ENCODE peak calls at places on chromosomes 6 and 20, in five cellular contexts. W, K, C, O and N are unnamed samples.

GRCh38 chr6:53441035-53441493 is 92.3 kb upstream of the ELOVL5 start:
- DNase-seq in O (no peak), C (no peak), K (no peak), W (no peak), N (no peak)

GRCh38 chr6:18221288-18221615 is 43.1 kb downstream of the DEK start:
- DNase-seq in W (no peak), O (no peak), K (no peak), C (no peak), N (no peak)

GRCh38 chr20:7856756-7857155 is 83.5 kb downstream of the HAO1 start:
- DNase-seq in O (no peak), C (no peak), K (peak; percentile 96), W (peak; percentile 67), N (no peak)

GRCh38 chr6:31356216-31356945 is 598 bp downstream of the HLA-B start:
- DNase-seq in K (no peak), W (peak; percentile 12), O (peak; percentile 76), C (no peak), N (no peak)

GRCh38 chr6:22141271-22141745 is 155.5 kb downstream of the PRL start:
- DNase-seq in K (peak; percentile 30), O (no peak), C (no peak), W (peak; percentile 52), N (no peak)

GRCh38 chr20:36368400-36368799 is 62.3 kb downstream of the DLGAP4 start:
- DNase-seq in O (no peak), C (no peak), W (no peak), K (no peak), N (no peak)

GRCh38 chr6:4396032-4396431 is 260.7 kb upstream of the ECI2 start:
- DNase-seq in W (no peak), O (no peak), K (no peak), C (no peak), N (no peak)

GRCh38 chr20:48153523-48153922 is 368.2 kb upstream of the SULF2 start:
- DNase-seq in K (no peak), W (no peak), C (no peak), O (no peak), N (no peak)

GRCh38 chr6:155045561-155046404 is 50.7 kb downstream of the TIAM2 start:
- DNase-seq in C (no peak), W (no peak), O (no peak), K (no peak), N (no peak)

GRCh38 chr6:4135665-4136353 is 434 bp upstream of the ECI2 start:
- DNase-seq in O (peak; percentile 97), K (peak; percentile 79), C (peak; percentile 67), W (peak; percentile 89), N (peak; percentile 98)

GRCh38 chr6:135586844-135587243 is 89.3 kb upstream of the AHI1 start:
- DNase-seq in W (peak; percentile 41), O (no peak), K (peak; percentile 66), C (no peak), N (no peak)

GRCh38 chr20:50464026-50464724 is 46.0 kb upstream of the PTPN1 start:
- DNase-seq in W (peak; percentile 61), K (peak; percentile 71), C (no peak), O (peak; percentile 62), N (peak; percentile 85)

GRCh38 chr6:16140607-16141006 is 11.7 kb downstream of the MYLIP start:
- DNase-seq in O (no peak), K (no peak), W (no peak), C (no peak), N (no peak)

GRCh38 chr6:31721351-31722020 is at the start of gene LY6G6C:
- DNase-seq in O (no peak), W (no peak), C (no peak), K (no peak), N (no peak)

GRCh38 chr6:47241742-47242482 is 67.8 kb downstream of the TNFRSF21 start:
- DNase-seq in O (no peak), C (no peak), W (peak; percentile 4), K (no peak), N (no peak)

GRCh38 chr6:38634518-38634917 is 5.2 kb downstream of the BTBD9 start:
- DNase-seq in W (no peak), K (peak; percentile 6), O (no peak), C (no peak), N (no peak)

GRCh38 chr6:34015576-34015975 is 130.3 kb downstream of the GRM4 start:
- DNase-seq in O (no peak), K (no peak), W (no peak), C (no peak), N (no peak)

GRCh38 chr6:118992186-118992795 is 57.3 kb upstream of the MCM9 start:
- DNase-seq in K (no peak), W (no peak), C (no peak), O (no peak), N (no peak)

GRCh38 chr6:51953246-51953645 is 134.2 kb downstream of the PKHD1 start:
- DNase-seq in K (no peak), O (no peak), W (no peak), C (no peak), N (no peak)

GRCh38 chr20:4800676-4801449 is 79.2 kb downstream of the PRND start:
- DNase-seq in O (no peak), W (no peak), K (no peak), C (no peak), N (no peak)

GRCh38 chr6:5036309-5036708 is 32.5 kb upstream of the RPP40 start:
- DNase-seq in C (no peak), K (peak; percentile 73), W (peak; percentile 59), O (peak; percentile 52), N (no peak)

GRCh38 chr6:52310932-52311331 is 26.4 kb upstream of the MCM3 start:
- DNase-seq in K (no peak), W (no peak), C (no peak), O (no peak), N (no peak)

GRCh38 chr6:17405944-17406245 is 12.5 kb downstream of the CAP2 start:
- DNase-seq in K (no peak), O (peak; percentile 49), W (no peak), C (no peak), N (no peak)

GRCh38 chr6:45763281-45763680 is 252.4 kb downstream of the CLIC5 start:
- DNase-seq in O (no peak), C (no peak), W (no peak), K (no peak), N (no peak)

GRCh38 chr20:51153867-51154707 is 131.2 kb upstream of the KCNG1 start:
- DNase-seq in C (no peak), W (no peak), K (no peak), O (no peak), N (no peak)

GRCh38 chr6:135147637-135148592 is 33.2 kb upstream of the MYB start:
- DNase-seq in K (no peak), W (no peak), C (no peak), O (no peak), N (no peak)

GRCh38 chr20:57610261-57610952 is 9.8 kb downstream of the ZBP1 start:
- DNase-seq in W (no peak), C (no peak), K (no peak), O (no peak), N (no peak)

GRCh38 chr6:72245565-72245964 is 359.2 kb downstream of the RIMS1 start:
- DNase-seq in C (no peak), O (no peak), W (no peak), K (peak; percentile 33), N (no peak)

GRCh38 chr20:25277941-25278521 is 30.1 kb downstream of the PYGB start:
- DNase-seq in W (no peak), O (peak; percentile 32), C (no peak), K (no peak), N (no peak)

GRCh38 chr20:21175433-21175832 is 49.6 kb downstream of the KIZ start:
- DNase-seq in W (no peak), C (no peak), K (no peak), O (no peak), N (no peak)

GRCh38 chr6:142478117-142478516 is 176.3 kb downstream of the ADGRG6 start:
- DNase-seq in C (no peak), K (peak; percentile 81), O (no peak), W (peak; percentile 73), N (no peak)

GRCh38 chr6:108408453-108408852 is 113.6 kb downstream of the AFG1L start:
- DNase-seq in C (no peak), W (no peak), K (no peak), O (no peak), N (no peak)

GRCh38 chr20:37526839-37527637 is 638 bp downstream of the BLCAP start:
- DNase-seq in O (no peak), K (no peak), C (no peak), W (peak; percentile 32), N (peak; percentile 55)

GRCh38 chr6:119326291-119327005 is 23.1 kb downstream of the MAN1A1 start:
- DNase-seq in K (no peak), O (no peak), W (no peak), C (no peak), N (no peak)

GRCh38 chr20:63006611-63007471 is at the start of gene BHLHE23:
- DNase-seq in C (no peak), W (no peak), K (no peak), O (no peak), N (no peak)

GRCh38 chr6:160734627-160735026 is 32.6 kb downstream of the PLG start:
- DNase-seq in C (no peak), W (no peak), K (no peak), O (no peak), N (no peak)

GRCh38 chr20:32885201-32885600 is 26.5 kb downstream of the EFCAB8 start:
- DNase-seq in C (no peak), O (no peak), W (no peak), K (no peak), N (no peak)